ENCODE peak calls at places on chromosomes 16 and 17, in four cellular contexts. One of them, this sample, is unnamed.
A peak's percentile ranks its signal among the peaks of the same experiment; 100 is the strongest.

GRCh38 chr16:48503779-48504178 is 106.2 kb downstream of the N4BP1 start:
- DNase-seq in esophagus muscularis mucosa: no peak
- DNase-seq in Panc1: no peak
- DNase-seq in GM12891: no peak
- DNase-seq in this sample: no peak

GRCh38 chr17:32870969-32871368 is 6.0 kb downstream of the MYO1D start:
- DNase-seq in Panc1: no peak
- DNase-seq in esophagus muscularis mucosa: no peak
- DNase-seq in GM12891: no peak
- DNase-seq in this sample: no peak

GRCh38 chr16:84700518-84701277 is 898 bp downstream of the USP10 start:
- DNase-seq in Panc1: no peak
- DNase-seq in GM12891: no peak
- DNase-seq in esophagus muscularis mucosa: no peak
- DNase-seq in this sample: no peak

GRCh38 chr16:1990336-1991134 is 765 bp downstream of the SYNGR3 start:
- DNase-seq in esophagus muscularis mucosa: no peak
- DNase-seq in GM12891: no peak
- DNase-seq in Panc1: no peak
- DNase-seq in this sample: no peak

GRCh38 chr17:80259642-80260535 is 763 bp upstream of the RNF213 start:
- DNase-seq in esophagus muscularis mucosa: no peak
- DNase-seq in Panc1: no peak
- DNase-seq in GM12891: peak; percentile 79
- DNase-seq in this sample: peak; percentile 24

GRCh38 chr16:19831678-19832077 is 53.0 kb downstream of the GPRC5B start:
- DNase-seq in esophagus muscularis mucosa: no peak
- DNase-seq in GM12891: no peak
- DNase-seq in Panc1: peak; percentile 42
- DNase-seq in this sample: no peak

GRCh38 chr17:7411427-7411750 is 3.7 kb downstream of the NLGN2 start:
- DNase-seq in esophagus muscularis mucosa: no peak
- DNase-seq in Panc1: no peak
- DNase-seq in GM12891: no peak
- DNase-seq in this sample: no peak

GRCh38 chr17:60506312-60506711 is 19.7 kb downstream of the APPBP2 start:
- DNase-seq in GM12891: no peak
- DNase-seq in Panc1: no peak
- DNase-seq in esophagus muscularis mucosa: no peak
- DNase-seq in this sample: no peak

GRCh38 chr16:88014201-88014781 is 63.1 kb downstream of the BANP start:
- DNase-seq in esophagus muscularis mucosa: no peak
- DNase-seq in GM12891: no peak
- DNase-seq in Panc1: no peak
- DNase-seq in this sample: no peak

GRCh38 chr17:76353004-76353598 is 615 bp downstream of the PRPSAP1 start:
- DNase-seq in GM12891: peak; percentile 53
- DNase-seq in esophagus muscularis mucosa: no peak
- DNase-seq in Panc1: no peak
- DNase-seq in this sample: no peak

GRCh38 chr16:88545781-88546180 is 24.4 kb upstream of the ZC3H18 start:
- DNase-seq in Panc1: no peak
- DNase-seq in GM12891: no peak
- DNase-seq in esophagus muscularis mucosa: no peak
- DNase-seq in this sample: no peak

GRCh38 chr16:27273670-27274522 is 5.3 kb upstream of the NSMCE1 start:
- DNase-seq in esophagus muscularis mucosa: peak; percentile 64
- DNase-seq in GM12891: no peak
- DNase-seq in Panc1: no peak
- DNase-seq in this sample: no peak

GRCh38 chr16:80113876-80114574 is 426.8 kb upstream of the DYNLRB2 start:
- DNase-seq in GM12891: no peak
- DNase-seq in esophagus muscularis mucosa: peak; percentile 50
- DNase-seq in Panc1: no peak
- DNase-seq in this sample: no peak

GRCh38 chr17:59067756-59068155 is 38.9 kb downstream of the TRIM37 start:
- DNase-seq in Panc1: no peak
- DNase-seq in esophagus muscularis mucosa: no peak
- DNase-seq in GM12891: peak; percentile 4
- DNase-seq in this sample: no peak

DNA sequence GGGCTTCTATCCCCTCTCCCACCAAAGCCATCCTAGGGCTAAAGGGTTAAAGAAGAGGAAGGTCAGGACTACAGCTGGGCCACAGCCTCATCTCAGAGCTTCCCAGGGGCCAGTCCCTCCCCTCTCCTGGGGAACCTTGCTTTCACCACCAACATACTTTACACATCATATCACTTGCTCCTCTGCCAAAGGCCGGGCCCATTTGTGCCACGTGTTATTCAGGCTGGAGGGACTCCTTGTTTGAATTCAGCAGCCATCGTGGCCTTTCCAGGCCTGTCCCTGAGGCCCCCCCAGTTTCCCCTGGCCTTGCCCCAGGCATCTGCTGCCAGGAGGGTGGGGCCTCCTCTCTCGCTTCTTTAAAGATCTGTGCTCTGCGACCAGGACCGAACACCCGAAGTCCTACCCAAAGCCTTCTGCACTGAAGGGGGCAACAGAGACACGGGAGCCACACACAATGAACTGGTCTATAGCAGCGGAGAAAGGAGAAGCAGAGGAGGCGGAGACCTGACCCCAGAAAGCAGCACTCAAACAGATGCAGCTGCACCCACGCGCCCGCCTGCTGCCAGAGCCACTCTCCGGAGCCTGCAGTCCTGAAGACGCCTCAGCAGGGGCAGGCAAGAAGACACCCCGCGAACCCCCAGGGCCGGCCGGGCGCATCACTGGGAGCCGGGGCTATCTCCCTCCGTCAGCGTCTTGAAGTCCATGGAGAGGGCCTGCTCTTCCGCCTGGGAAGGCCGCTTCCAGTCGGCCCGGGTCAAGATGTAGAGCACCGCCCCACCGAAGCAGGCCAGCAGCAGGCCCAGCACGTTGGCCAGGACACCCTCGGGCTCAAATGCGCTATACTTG is 12.1 kb downstream of the CYB561 start:
- DNase-seq in GM12891: no peak
- DNase-seq in Panc1: no peak
- DNase-seq in esophagus muscularis mucosa: peak; percentile 96
- DNase-seq in this sample: no peak
- TF ChIP-seq POLR2AphosphoS5 in GM12891: no peak
- TF ChIP-seq POLR2AphosphoS5 in Panc1: peak; percentile 10
- TF ChIP-seq POLR2AphosphoS5 in esophagus muscularis mucosa: peak; percentile 28
- TF ChIP-seq POLR2AphosphoS5 in this sample: no peak

GRCh38 chr16:28491080-28491969 is 549 bp downstream of the CLN3 start:
- DNase-seq in GM12891: no peak
- DNase-seq in esophagus muscularis mucosa: peak; percentile 94
- DNase-seq in Panc1: no peak
- DNase-seq in this sample: peak; percentile 47
- TF ChIP-seq POLR2AphosphoS5 in GM12891: no peak
- TF ChIP-seq POLR2AphosphoS5 in esophagus muscularis mucosa: no peak
- TF ChIP-seq POLR2AphosphoS5 in Panc1: no peak
- TF ChIP-seq POLR2AphosphoS5 in this sample: no peak

DNA sequence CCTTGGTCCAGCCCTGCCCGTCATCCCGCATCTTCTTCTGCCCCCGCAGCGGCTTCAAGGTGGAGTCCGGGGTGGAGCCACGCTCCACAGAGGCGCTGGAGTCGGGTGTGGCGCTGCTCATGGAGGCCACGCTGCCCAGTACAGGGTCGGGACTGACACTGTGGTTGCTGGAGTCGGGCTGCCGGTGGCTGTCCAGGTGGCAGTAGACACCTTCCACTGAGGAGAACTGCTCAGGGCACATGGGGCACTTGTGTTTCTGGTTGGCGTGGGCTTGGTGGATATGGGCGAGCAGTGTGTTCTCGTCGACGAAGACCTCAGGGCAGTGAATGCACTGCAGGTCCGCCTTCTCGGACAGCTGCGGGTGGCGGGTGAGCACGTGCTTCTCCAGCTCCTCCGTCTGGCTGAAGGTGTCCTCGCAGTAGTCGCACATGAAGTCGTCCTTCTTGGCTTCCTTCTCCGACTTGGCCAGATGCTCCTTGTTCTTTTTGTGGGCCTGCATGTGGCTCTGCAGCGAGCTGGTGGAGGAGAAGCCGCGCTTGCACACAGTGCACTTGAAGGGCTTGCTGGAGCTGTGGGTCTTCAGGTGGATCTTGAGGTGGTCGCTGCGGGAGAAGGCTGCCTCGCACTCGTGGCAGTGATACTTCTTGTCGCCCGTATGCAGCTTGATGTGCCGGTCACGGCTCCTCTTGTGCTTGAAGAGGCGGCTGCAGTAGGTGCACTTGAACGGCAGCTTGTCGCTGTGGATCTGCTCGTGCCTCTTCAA is 217.8 kb downstream of the ZNF423 start:
- DNase-seq in GM12891: no peak
- DNase-seq in Panc1: no peak
- DNase-seq in esophagus muscularis mucosa: no peak
- DNase-seq in this sample: no peak
- TF ChIP-seq POLR2AphosphoS5 in GM12891: no peak
- TF ChIP-seq POLR2AphosphoS5 in Panc1: no peak
- TF ChIP-seq POLR2AphosphoS5 in esophagus muscularis mucosa: no peak
- TF ChIP-seq POLR2AphosphoS5 in this sample: no peak

DNA sequence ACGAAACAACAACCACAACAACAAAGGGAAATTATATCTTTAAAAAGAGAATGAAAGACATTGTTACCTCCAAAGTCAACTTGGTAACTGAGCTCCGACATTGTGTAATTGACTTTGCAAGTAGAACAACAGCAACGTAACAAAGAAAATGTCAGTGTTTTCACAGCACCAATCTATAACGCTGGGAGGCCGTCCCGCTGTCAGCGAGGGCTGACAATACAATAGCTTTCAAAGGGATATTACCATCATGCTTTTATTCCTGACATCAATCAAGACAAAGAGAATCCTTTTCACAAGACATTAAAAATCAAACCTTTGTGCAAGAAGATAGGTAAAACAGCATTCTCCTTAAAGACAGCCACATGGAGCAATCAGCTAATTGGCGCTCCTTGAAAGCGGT is 6.2 kb downstream of the ZNF423 start:
- DNase-seq in Panc1: no peak
- DNase-seq in GM12891: no peak
- DNase-seq in esophagus muscularis mucosa: no peak
- DNase-seq in this sample: no peak
- TF ChIP-seq POLR2AphosphoS5 in Panc1: no peak
- TF ChIP-seq POLR2AphosphoS5 in GM12891: no peak
- TF ChIP-seq POLR2AphosphoS5 in esophagus muscularis mucosa: no peak
- TF ChIP-seq POLR2AphosphoS5 in this sample: no peak

DNA sequence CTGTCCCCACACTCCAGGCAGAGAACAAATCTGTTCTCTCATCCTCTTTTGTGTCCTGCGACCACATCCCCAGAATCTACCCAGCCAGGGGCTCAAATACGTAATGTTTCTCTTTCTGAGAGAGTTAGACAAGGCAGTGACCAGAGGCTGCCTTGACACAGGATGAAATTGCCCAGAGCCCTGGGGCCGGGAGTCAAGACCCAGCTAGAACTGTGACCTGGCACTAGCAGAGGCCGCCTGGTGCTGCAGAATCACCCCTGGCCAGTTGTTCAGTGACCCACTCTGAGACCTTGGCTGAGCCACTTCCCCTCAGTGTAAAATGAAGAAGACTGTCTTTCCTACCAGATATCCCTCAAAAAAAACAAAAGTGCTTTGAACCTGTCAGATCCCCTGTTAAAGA is 72.5 kb downstream of the USP22 start:
- DNase-seq in esophagus muscularis mucosa: no peak
- DNase-seq in Panc1: no peak
- DNase-seq in GM12891: no peak
- DNase-seq in this sample: no peak
- TF ChIP-seq POLR2AphosphoS5 in esophagus muscularis mucosa: no peak
- TF ChIP-seq POLR2AphosphoS5 in Panc1: no peak
- TF ChIP-seq POLR2AphosphoS5 in GM12891: no peak
- TF ChIP-seq POLR2AphosphoS5 in this sample: no peak

DNA sequence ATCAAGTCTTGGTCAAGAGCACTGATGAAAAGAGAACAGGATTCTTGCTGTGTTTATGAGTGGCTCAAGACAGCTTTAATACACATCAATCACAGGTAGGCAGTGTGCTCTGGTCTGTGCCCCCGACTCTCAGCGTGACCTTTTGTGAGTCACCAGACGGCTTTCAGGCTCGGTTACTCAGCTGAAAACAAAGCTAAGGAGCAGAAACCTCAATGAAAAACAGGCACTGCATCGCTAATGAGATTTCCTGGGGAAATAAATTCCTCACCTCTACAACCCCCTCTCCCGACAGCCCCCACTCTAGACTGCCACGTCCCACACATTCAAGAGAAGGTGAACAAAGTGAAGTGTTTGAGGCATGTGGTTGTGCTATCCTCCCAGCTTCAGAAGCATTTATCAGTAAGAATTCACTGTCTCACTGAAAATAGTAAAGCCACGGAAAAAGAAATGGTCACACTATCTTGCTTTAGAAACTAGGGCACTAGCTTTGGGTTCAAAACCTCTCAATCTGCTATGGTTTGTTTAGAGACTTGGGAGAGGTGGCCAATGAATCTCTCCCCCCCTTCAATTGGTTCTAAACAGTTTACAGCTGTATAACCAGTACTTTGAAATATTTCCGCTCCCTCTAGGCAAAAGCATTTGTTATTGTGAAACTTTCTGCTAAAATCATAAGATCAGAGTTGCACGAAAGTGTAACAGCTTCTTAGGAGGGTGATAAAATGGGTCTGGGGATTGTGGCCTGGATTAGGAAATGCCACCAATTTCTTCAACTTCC is 199.5 kb upstream of the PMFBP1 start:
- DNase-seq in Panc1: no peak
- DNase-seq in GM12891: no peak
- DNase-seq in esophagus muscularis mucosa: no peak
- DNase-seq in this sample: peak; percentile 3
- TF ChIP-seq POLR2AphosphoS5 in Panc1: no peak
- TF ChIP-seq POLR2AphosphoS5 in GM12891: no peak
- TF ChIP-seq POLR2AphosphoS5 in esophagus muscularis mucosa: no peak
- TF ChIP-seq POLR2AphosphoS5 in this sample: no peak

GRCh38 chr17:41647940-41648410 is 23.6 kb upstream of the KRT17 start:
- DNase-seq in esophagus muscularis mucosa: peak; percentile 95
- DNase-seq in GM12891: peak; percentile 89
- DNase-seq in Panc1: no peak
- DNase-seq in this sample: peak; percentile 77

GRCh38 chr17:41648411-41649195 is 24.2 kb upstream of the KRT17 start:
- DNase-seq in esophagus muscularis mucosa: peak; percentile 94
- DNase-seq in GM12891: peak; percentile 88
- DNase-seq in Panc1: peak; percentile 42
- DNase-seq in this sample: peak; percentile 82

GRCh38 chr17:41651625-41652460 is 27.5 kb upstream of the KRT17 start:
- DNase-seq in Panc1: no peak
- DNase-seq in esophagus muscularis mucosa: no peak
- DNase-seq in GM12891: no peak
- DNase-seq in this sample: no peak

GRCh38 chr17:41650794-41651624 is 26.6 kb upstream of the KRT17 start:
- DNase-seq in esophagus muscularis mucosa: no peak
- DNase-seq in Panc1: no peak
- DNase-seq in GM12891: no peak
- DNase-seq in this sample: no peak

DNA sequence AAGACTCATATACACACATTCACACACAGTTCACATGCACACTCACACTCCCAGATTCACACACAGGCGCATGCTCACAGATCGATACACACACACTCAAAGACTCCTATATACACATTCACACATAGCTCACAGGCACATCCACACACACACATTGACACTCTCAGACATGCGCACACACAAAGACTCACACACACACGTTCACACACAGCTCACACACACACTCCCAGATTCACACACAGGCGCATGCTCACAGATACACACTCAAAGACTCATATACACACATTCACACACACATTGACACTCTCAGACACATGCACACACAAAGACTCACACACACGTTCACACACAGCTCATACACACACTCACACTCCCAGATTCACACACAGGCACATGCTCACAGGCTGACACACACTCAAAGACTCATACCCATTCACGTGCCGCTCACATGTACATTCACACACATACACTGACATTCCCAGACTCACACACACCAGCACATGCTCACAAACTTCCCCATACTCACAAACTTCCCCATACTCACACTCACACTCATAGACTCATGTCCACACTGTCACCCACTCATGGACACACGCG is 25.6 kb upstream of the KRT17 start:
- DNase-seq in Panc1: no peak
- DNase-seq in esophagus muscularis mucosa: no peak
- DNase-seq in GM12891: no peak
- DNase-seq in this sample: no peak
- TF ChIP-seq POLR2AphosphoS5 in Panc1: no peak
- TF ChIP-seq POLR2AphosphoS5 in esophagus muscularis mucosa: no peak
- TF ChIP-seq POLR2AphosphoS5 in GM12891: no peak
- TF ChIP-seq POLR2AphosphoS5 in this sample: no peak